ENCODE peak calls at places on chromosomes 16 and 17, in five cellular contexts. T is mucosa of descending colon; A is HEK293T; P is activated CD4-positive, alpha-beta T cell treated with anti-CD3 and anti-CD28 coated beads, Interleukin-2, amount 10 ng/mL, durations not matched to agents 7 days and 5 days; J is left lung. X is an unnamed sample.

GRCh38 chr16:1825864-1826690 is 548 bp downstream of the HAGH start:
- DNase-seq in J (peak), T (peak), P (peak), A (peak), X (peak)

GRCh38 chr17:4463818-4464501 is 30.2 kb downstream of the SPNS3 start:
- DNase-seq in P (no peak), J (no peak), A (no peak), T (no peak), X (no peak)

GRCh38 chr16:1902547-1903219 is 15.5 kb downstream of the HS3ST6 start:
- DNase-seq in P (no peak), T (no peak), J (no peak), A (no peak), X (no peak)

GRCh38 chr17:18877104-18877503 is 19.2 kb downstream of the PRPSAP2 start:
- DNase-seq in T (no peak), P (no peak), A (no peak), J (no peak), X (no peak)

GRCh38 chr16:14364386-14365199 is 265.5 kb downstream of the PARN start:
- DNase-seq in T (no peak), A (no peak), P (no peak), J (no peak), X (no peak)

GRCh38 chr17:15261818-15262290 is 3.3 kb downstream of the PMP22 start:
- DNase-seq in J (no peak), A (no peak), P (no peak), T (peak), X (no peak)

GRCh38 chr17:50539762-50540440 is 7.1 kb upstream of the SPATA20 start:
- DNase-seq in P (no peak), J (peak), A (no peak), T (peak), X (no peak)

GRCh38 chr16:14280541-14280940 is 209.4 kb downstream of the MRTFB start:
- DNase-seq in J (no peak), A (no peak), P (no peak), T (no peak), X (no peak)

GRCh38 chr16:88570691-88571092 is 489 bp downstream of the ZC3H18 start:
- DNase-seq in T (no peak), J (no peak), P (peak), A (no peak), X (peak)

GRCh38 chr16:67718668-67719047 is 458 bp downstream of the GFOD2 start:
- DNase-seq in A (no peak), P (peak), J (no peak), T (no peak), X (no peak)

GRCh38 chr17:55434721-55435120 is 13.1 kb upstream of the MMD start:
- DNase-seq in A (no peak), P (no peak), T (no peak), J (no peak), X (no peak)

GRCh38 chr16:24822542-24822941 is 23.2 kb upstream of the SLC5A11 start:
- DNase-seq in J (no peak), A (no peak), T (no peak), P (no peak), X (no peak)

X was measured in T-cell.